ENCODE peak calls at places on chromosome 21, in six cellular contexts. One of them, this sample, is unnamed.

GRCh38 chr21:44295163-44295601 is 4.7 kb upstream of the PFKL start:
- DNase-seq in NCI-H226: no peak
- DNase-seq in GM06990: no peak
- DNase-seq in GM23248: no peak
- DNase-seq in left ventricle myocardium inferior: peak; percentile 65
- DNase-seq in cardiac muscle cell: no peak
- DNase-seq in this sample: no peak

GRCh38 chr21:45281411-45282282 is 6.0 kb downstream of the POFUT2 start:
- DNase-seq in GM23248: no peak
- DNase-seq in cardiac muscle cell: no peak
- DNase-seq in left ventricle myocardium inferior: no peak
- DNase-seq in NCI-H226: no peak
- DNase-seq in GM06990: no peak
- DNase-seq in this sample: no peak

GRCh38 chr21:26041441-26042180 is 129.0 kb downstream of the APP start:
- DNase-seq in NCI-H226: no peak
- DNase-seq in GM06990: no peak
- DNase-seq in cardiac muscle cell: no peak
- DNase-seq in left ventricle myocardium inferior: no peak
- DNase-seq in GM23248: peak; percentile 68
- DNase-seq in this sample: no peak

GRCh38 chr21:46350571-46350970 is 26.6 kb downstream of the PCNT start:
- DNase-seq in cardiac muscle cell: no peak
- DNase-seq in left ventricle myocardium inferior: no peak
- DNase-seq in NCI-H226: no peak
- DNase-seq in GM23248: no peak
- DNase-seq in GM06990: no peak
- DNase-seq in this sample: no peak

GRCh38 chr21:45130324-45130774 is 56.0 kb downstream of the ADARB1 start:
- DNase-seq in left ventricle myocardium inferior: no peak
- DNase-seq in cardiac muscle cell: peak; percentile 81
- DNase-seq in NCI-H226: peak; percentile 75
- DNase-seq in GM23248: peak; percentile 85
- DNase-seq in GM06990: no peak
- DNase-seq in this sample: no peak

GRCh38 chr21:30126575-30126974 is 40.0 kb downstream of the CLDN17 start:
- DNase-seq in cardiac muscle cell: no peak
- DNase-seq in GM23248: no peak
- DNase-seq in NCI-H226: peak; percentile 56
- DNase-seq in left ventricle myocardium inferior: no peak
- DNase-seq in GM06990: no peak
- DNase-seq in this sample: no peak

GRCh38 chr21:17488620-17489019 is 24.2 kb upstream of the CXADR start:
- DNase-seq in left ventricle myocardium inferior: no peak
- DNase-seq in cardiac muscle cell: no peak
- DNase-seq in GM06990: peak; percentile 13
- DNase-seq in NCI-H226: no peak
- DNase-seq in GM23248: no peak
- DNase-seq in this sample: no peak

GRCh38 chr21:46183910-46184624 is at the start of gene SPATC1L:
- DNase-seq in left ventricle myocardium inferior: peak; percentile 71
- DNase-seq in GM06990: peak; percentile 85
- DNase-seq in GM23248: peak; percentile 80
- DNase-seq in cardiac muscle cell: peak; percentile 88
- DNase-seq in NCI-H226: peak; percentile 12
- DNase-seq in this sample: peak; percentile 62

GRCh38 chr21:43286196-43286595 is 117.4 kb downstream of the CRYAA start:
- DNase-seq in cardiac muscle cell: no peak
- DNase-seq in GM23248: no peak
- DNase-seq in GM06990: no peak
- DNase-seq in left ventricle myocardium inferior: no peak
- DNase-seq in NCI-H226: no peak
- DNase-seq in this sample: no peak

GRCh38 chr21:42389449-42389835 is 6.4 kb downstream of the TMPRSS3 start:
- DNase-seq in cardiac muscle cell: no peak
- DNase-seq in NCI-H226: no peak
- DNase-seq in GM23248: no peak
- DNase-seq in GM06990: no peak
- DNase-seq in left ventricle myocardium inferior: no peak
- DNase-seq in this sample: no peak

GRCh38 chr21:44702111-44702972 is 5.4 kb downstream of the KRTAP10-12 start:
- DNase-seq in NCI-H226: no peak
- DNase-seq in GM06990: no peak
- DNase-seq in GM23248: no peak
- DNase-seq in cardiac muscle cell: no peak
- DNase-seq in left ventricle myocardium inferior: no peak
- DNase-seq in this sample: no peak

GRCh38 chr21:44914176-44914874 is 6.4 kb downstream of the ITGB2 start:
- DNase-seq in left ventricle myocardium inferior: peak; percentile 50
- DNase-seq in NCI-H226: no peak
- DNase-seq in GM06990: peak; percentile 52
- DNase-seq in GM23248: no peak
- DNase-seq in cardiac muscle cell: no peak
- DNase-seq in this sample: no peak

GRCh38 chr21:37071561-37072238 is 1.2 kb downstream of the PIGP start:
- DNase-seq in left ventricle myocardium inferior: peak; percentile 46
- DNase-seq in GM06990: peak; percentile 33
- DNase-seq in NCI-H226: peak; percentile 13
- DNase-seq in GM23248: peak; percentile 93
- DNase-seq in cardiac muscle cell: peak; percentile 81
- DNase-seq in this sample: peak; percentile 8

GRCh38 chr21:28089599-28090421 is 902.9 kb downstream of the LTN1 start:
- DNase-seq in GM23248: no peak
- DNase-seq in NCI-H226: no peak
- DNase-seq in cardiac muscle cell: no peak
- DNase-seq in left ventricle myocardium inferior: peak; percentile 45
- DNase-seq in GM06990: no peak
- DNase-seq in this sample: no peak

GRCh38 chr21:26070822-26071425 is 99.6 kb downstream of the APP start:
- DNase-seq in cardiac muscle cell: peak; percentile 71
- DNase-seq in GM06990: peak; percentile 4
- DNase-seq in NCI-H226: no peak
- DNase-seq in left ventricle myocardium inferior: no peak
- DNase-seq in GM23248: peak; percentile 66
- DNase-seq in this sample: no peak

GRCh38 chr21:31945576-31945975 is 72.8 kb downstream of the HUNK start:
- DNase-seq in GM06990: no peak
- DNase-seq in cardiac muscle cell: peak; percentile 35
- DNase-seq in GM23248: peak; percentile 81
- DNase-seq in left ventricle myocardium inferior: no peak
- DNase-seq in NCI-H226: no peak
- DNase-seq in this sample: no peak

GRCh38 chr21:45263534-45263933 is 24.2 kb downstream of the POFUT2 start:
- DNase-seq in GM23248: no peak
- DNase-seq in NCI-H226: no peak
- DNase-seq in left ventricle myocardium inferior: no peak
- DNase-seq in GM06990: no peak
- DNase-seq in cardiac muscle cell: no peak
- DNase-seq in this sample: no peak

GRCh38 chr21:18369115-18369514 is 34.5 kb downstream of the TMPRSS15 start:
- DNase-seq in GM23248: no peak
- DNase-seq in left ventricle myocardium inferior: no peak
- DNase-seq in NCI-H226: peak; percentile 35
- DNase-seq in cardiac muscle cell: no peak
- DNase-seq in GM06990: no peak
- DNase-seq in this sample: no peak

GRCh38 chr21:14766241-14766640 is 220.1 kb upstream of the SAMSN1 start:
- DNase-seq in left ventricle myocardium inferior: no peak
- DNase-seq in NCI-H226: no peak
- DNase-seq in cardiac muscle cell: no peak
- DNase-seq in GM06990: no peak
- DNase-seq in GM23248: no peak
- DNase-seq in this sample: no peak

GRCh38 chr21:44448651-44449131 is 6.6 kb upstream of the LRRC3 start:
- DNase-seq in cardiac muscle cell: no peak
- DNase-seq in GM23248: no peak
- DNase-seq in GM06990: no peak
- DNase-seq in NCI-H226: no peak
- DNase-seq in left ventricle myocardium inferior: no peak
- DNase-seq in this sample: no peak

GRCh38 chr21:28834335-28835238 is 158.1 kb downstream of the LTN1 start:
- DNase-seq in cardiac muscle cell: no peak
- DNase-seq in GM23248: no peak
- DNase-seq in NCI-H226: no peak
- DNase-seq in GM06990: no peak
- DNase-seq in left ventricle myocardium inferior: no peak
- DNase-seq in this sample: no peak

GRCh38 chr21:36923270-36923669 is 43.2 kb downstream of the HLCS start:
- DNase-seq in cardiac muscle cell: no peak
- DNase-seq in GM23248: no peak
- DNase-seq in left ventricle myocardium inferior: no peak
- DNase-seq in GM06990: no peak
- DNase-seq in NCI-H226: no peak
- DNase-seq in this sample: no peak